ENCODE peak calls at places on chromosomes 16 and 17, in six cellular contexts. K is adrenal gland, F is IMR-90, A is K562, J is stomach, T is hepatocyte. V is an unnamed sample.

GRCh38 chr17:63998050-63998720 is at the start of gene PRR29:
- DNase-seq in A (peak; percentile 83), F (peak; percentile 31), T (peak; percentile 93), J (peak; percentile 74), K (peak; percentile 72), V (peak; percentile 45)

GRCh38 chr17:17886253-17886652 is 49.5 kb upstream of the SREBF1 start:
- DNase-seq in K (no peak), A (no peak), F (no peak), J (no peak), T (no peak), V (peak; percentile 59)

GRCh38 chr17:12545877-12546513 is 119.7 kb upstream of the MYOCD start:
- DNase-seq in J (no peak), F (peak; percentile 63), T (peak; percentile 65), K (peak; percentile 15), A (peak; percentile 38), V (peak; percentile 72)

GRCh38 chr16:52843386-52843785 is 209.3 kb downstream of the CHD9NB start:
- DNase-seq in K (no peak), F (no peak), J (no peak), A (no peak), T (no peak), V (no peak)

GRCh38 chr17:18037482-18037881 is 1.5 kb downstream of the ATPAF2 start:
- DNase-seq in J (no peak), A (no peak), T (no peak), K (no peak), F (no peak), V (no peak)

GRCh38 chr17:80067393-80067986 is 31.0 kb downstream of the CCDC40 start:
- DNase-seq in F (no peak), J (no peak), A (no peak), T (no peak), K (no peak), V (peak; percentile 29)

GRCh38 chr16:61042736-61043135 is 993.5 kb downstream of the CDH8 start:
- DNase-seq in F (no peak), T (peak; percentile 29), K (no peak), J (no peak), A (no peak), V (no peak)

GRCh38 chr17:51184124-51184523 is 17.9 kb downstream of the NME2 start:
- DNase-seq in J (no peak), F (no peak), T (no peak), A (no peak), K (no peak), V (no peak)

GRCh38 chr17:79001190-79002020 is 8.2 kb downstream of the CANT1 start:
- DNase-seq in T (no peak), F (no peak), A (no peak), K (peak; percentile 15), J (no peak), V (no peak)

GRCh38 chr16:19329932-19330331 is 44.4 kb downstream of the CLEC19A start:
- DNase-seq in J (no peak), T (no peak), F (no peak), A (no peak), K (no peak), V (no peak)

GRCh38 chr17:56948491-56948890 is 12.4 kb downstream of the COIL start:
- DNase-seq in J (no peak), K (no peak), T (no peak), F (peak; percentile 28), A (no peak), V (no peak)

GRCh38 chr16:10576390-10577304 is 3.8 kb downstream of the EMP2 start:
- DNase-seq in K (no peak), J (no peak), T (no peak), F (peak; percentile 30), A (peak; percentile 17), V (no peak)

GRCh38 chr16:50273888-50274770 is 7.8 kb downstream of the ADCY7 start:
- DNase-seq in J (no peak), T (no peak), A (no peak), K (no peak), F (no peak), V (peak; percentile 32)

GRCh38 chr16:1640261-1640956 is 28.2 kb downstream of the CRAMP1 start:
- DNase-seq in K (no peak), T (no peak), F (no peak), A (no peak), J (no peak), V (no peak)

GRCh38 chr16:24520983-24521382 is 18.4 kb upstream of the RBBP6 start:
- DNase-seq in F (no peak), T (no peak), A (no peak), J (no peak), K (no peak), V (no peak)

GRCh38 chr17:66255112-66255511 is 25.9 kb upstream of the APOH start:
- DNase-seq in F (peak; percentile 83), T (peak; percentile 76), K (peak; percentile 31), J (no peak), A (peak; percentile 80), V (peak; percentile 84)

GRCh38 chr16:615122-615521 is 15.7 kb upstream of the WFIKKN1 start:
- DNase-seq in T (no peak), F (no peak), J (no peak), K (no peak), A (no peak), V (no peak)

GRCh38 chr17:11582217-11582616 is 16.1 kb upstream of the DNAH9 start:
- DNase-seq in T (no peak), A (no peak), J (no peak), K (no peak), F (no peak), V (no peak)

GRCh38 chr17:35293151-35293837 is 50.4 kb downstream of the SLFN5 start:
- DNase-seq in K (no peak), T (no peak), A (no peak), J (no peak), F (no peak), V (no peak)

GRCh38 chr17:35245196-35245486 is 2.3 kb downstream of the SLFN5 start:
- DNase-seq in K (no peak), A (no peak), F (peak; percentile 97), J (no peak), T (no peak), V (no peak)

GRCh38 chr17:17188586-17188985 is 17.5 kb downstream of the PLD6 start:
- DNase-seq in K (no peak), F (no peak), A (no peak), J (no peak), T (no peak), V (no peak)

GRCh38 chr17:62631086-62631935 is 3.8 kb downstream of the MRC2 start:
- DNase-seq in F (no peak), K (no peak), A (no peak), J (no peak), T (no peak), V (no peak)

GRCh38 chr16:86570542-86571196 is 4.0 kb downstream of the FOXC2 start:
- DNase-seq in A (no peak), T (no peak), F (no peak), K (no peak), J (no peak), V (no peak)

GRCh38 chr17:18854956-18855355 is 3.0 kb upstream of the PRPSAP2 start:
- DNase-seq in T (no peak), A (no peak), J (no peak), F (no peak), K (no peak), V (no peak)

GRCh38 chr17:39939588-39940419 is 12.3 kb downstream of the LRRC3C start:
- DNase-seq in K (no peak), A (peak; percentile 60), T (peak; percentile 68), J (no peak), F (peak; percentile 98), V (no peak)

GRCh38 chr17:41008811-41009210 is at the start of gene KRTAP3-1:
- DNase-seq in K (no peak), J (no peak), F (no peak), A (no peak), T (no peak), V (no peak)

GRCh38 chr17:51857052-51857593 is 301.4 kb downstream of the CA10 start:
- DNase-seq in T (no peak), F (no peak), K (no peak), J (no peak), A (no peak), V (no peak)

GRCh38 chr16:35298460-35299243 is 1839.2 kb downstream of the TP53TG3F start:
- DNase-seq in J (no peak), A (no peak), K (no peak), F (no peak), T (no peak), V (no peak)

GRCh38 chr17:17472333-17472920 is 4.4 kb upstream of the MED9 start:
- DNase-seq in T (no peak), A (no peak), F (no peak), K (no peak), J (no peak), V (no peak)

GRCh38 chr17:66573078-66573477 is 261.8 kb upstream of the CACNG5 start:
- DNase-seq in J (no peak), K (no peak), T (no peak), F (no peak), A (peak; percentile 19), V (no peak)

GRCh38 chr17:16327018-16327417 is 26.3 kb downstream of the CENPV start:
- DNase-seq in J (no peak), T (no peak), K (no peak), A (no peak), F (no peak), V (no peak)

GRCh38 chr17:4499431-4500187 is 928 bp downstream of the SPNS2 start:
- DNase-seq in F (no peak), T (no peak), J (no peak), A (no peak), K (no peak), V (peak; percentile 38)
- H3K27me3 ChIP-seq in F (peaks cover 64% of the 10 kb centered on the region), T (peaks cover 25% of the 10 kb centered on the region), J (no peaks in the 10 kb centered on the region), A (peaks cover 65% of the 10 kb centered on the region), K (peaks cover 13% of the 10 kb centered on the region), V (peaks cover 2% of the 10 kb centered on the region)

DNA sequence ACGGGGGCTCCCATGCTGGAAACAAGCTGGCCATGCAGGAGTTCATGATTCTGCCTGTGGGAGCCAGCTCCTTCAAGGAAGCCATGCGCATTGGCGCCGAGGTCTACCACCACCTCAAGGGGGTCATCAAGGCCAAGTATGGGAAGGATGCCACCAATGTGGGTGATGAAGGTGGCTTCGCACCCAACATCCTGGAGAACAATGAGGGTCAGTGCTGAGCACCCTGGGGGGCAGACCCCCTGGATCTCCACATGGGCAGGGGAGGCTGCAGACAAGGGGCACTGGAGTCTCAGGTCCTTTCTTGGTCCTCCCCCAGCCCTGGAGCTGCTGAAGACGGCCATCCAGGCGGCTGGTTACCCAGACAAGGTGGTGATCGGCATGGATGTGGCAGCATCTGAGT is 4.2 kb downstream of the ENO3 start:
- DNase-seq in J (no peak), A (no peak), F (no peak), T (no peak), K (no peak), V (no peak)
- H3K4me3 ChIP-seq in J (no peak overlapping the region), A (no peak overlapping the region), F (no peak overlapping the region), T (no peak overlapping the region), K (no peak overlapping the region), V (no peak overlapping the region)

DNA sequence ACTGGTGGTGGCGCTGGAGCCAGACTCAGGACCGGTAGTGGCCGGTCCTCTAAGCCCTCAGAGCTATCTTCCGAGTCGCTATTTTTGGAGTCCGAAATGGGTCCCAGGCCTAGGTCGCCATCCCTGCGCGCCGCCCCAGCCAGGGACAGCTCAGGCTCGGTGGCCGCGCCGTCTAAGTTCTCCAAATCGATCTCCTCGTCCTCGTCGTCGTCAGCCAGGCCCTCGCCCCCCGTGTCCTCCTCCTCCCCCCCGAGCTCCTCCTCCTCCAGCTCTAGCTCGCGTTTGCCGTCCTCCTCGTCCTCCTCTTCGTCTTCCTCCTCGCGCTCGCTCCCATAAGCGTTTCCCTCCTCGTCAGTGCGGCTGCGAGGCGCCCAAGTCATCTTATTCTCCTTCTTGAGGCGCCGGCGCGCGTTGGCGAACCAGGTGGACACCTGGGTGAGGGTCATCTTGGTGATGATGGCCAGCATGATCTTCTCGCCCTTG is 1.6 kb downstream of the IRX3 start:
- DNase-seq in T (no peak), F (no peak), K (no peak), J (no peak), A (no peak), V (no peak)
- H3K27me3 ChIP-seq in T (peaks cover 88% of the 10 kb centered on the region), F (peaks cover 95% of the 10 kb centered on the region), K (peaks cover 77% of the 10 kb centered on the region), J (peaks cover 19% of the 10 kb centered on the region), A (peaks cover 28% of the 10 kb centered on the region), V (peaks cover 46% of the 10 kb centered on the region)

GRCh38 chr16:71526111-71526998 is at the start of gene CHST4:
- DNase-seq in A (peak; percentile 4), J (no peak), T (peak; percentile 57), F (peak; percentile 57), K (peak; percentile 25), V (no peak)
- H3K4me3 ChIP-seq in A (no peak within 1 kb of the TSS), J (no peak within 1 kb of the TSS), T (no peak within 1 kb of the TSS), F (no peak within 1 kb of the TSS), K (no peak within 1 kb of the TSS), V (no peak within 1 kb of the TSS)